ENCODE peak calls at places on chromosomes 2 and 18, in four cellular contexts. O is heart left ventricle, G is aorta, Y is Panc1. P is an unnamed sample. For H3K4me1, the result is how much of the 10 kb centered on the place peaks cover.

GRCh38 chr18:36442717-36443116 is 145.2 kb downstream of the FHOD3 start:
- ATAC-seq in O (no peak), G (no peak), Y (no peak), P (no peak)

GRCh38 chr2:175461839-175462238 is 280.3 kb upstream of the ATP5MC3 start:
- ATAC-seq in O (no peak), G (no peak), Y (no peak), P (no peak)

GRCh38 chr2:118013221-118013723 is 598 bp downstream of the CCDC93 start:
- ATAC-seq in O (peak), G (peak), Y (peak), P (peak)

GRCh38 chr2:179344280-179344961 is 79.8 kb upstream of the SESTD1 start:
- ATAC-seq in O (peak), G (peak), Y (no peak), P (peak)

GRCh38 chr2:28594029-28594368 is 98.1 kb downstream of the PLB1 start:
- ATAC-seq in O (no peak), G (no peak), Y (peak), P (no peak)

GRCh38 chr2:82215212-82215611 is 1910.7 kb upstream of the LRRTM1 start:
- ATAC-seq in O (no peak), G (no peak), Y (no peak), P (no peak)

GRCh38 chr2:65458999-65459398 is 26.6 kb upstream of the SPRED2 start:
- ATAC-seq in O (no peak), G (no peak), Y (no peak), P (no peak)

GRCh38 chr18:32930695-32931301 is 158.0 kb upstream of the KLHL14 start:
- ATAC-seq in O (no peak), G (no peak), Y (no peak), P (no peak)

GRCh38 chr2:68909793-68910674 is 38.8 kb upstream of the BMP10 start:
- ATAC-seq in O (peak), G (peak), Y (peak), P (no peak)

GRCh38 chr2:95203911-95204310 is 3.4 kb upstream of the ZNF892 start:
- ATAC-seq in O (no peak), G (no peak), Y (no peak), P (no peak)

GRCh38 chr2:101125374-101125773 is 25.8 kb downstream of the TBC1D8 start:
- ATAC-seq in O (no peak), G (no peak), Y (peak), P (no peak)

GRCh38 chr18:26553943-26554342 is 5.6 kb upstream of the KCTD1 start:
- ATAC-seq in O (no peak), G (no peak), Y (no peak), P (no peak)

GRCh38 chr2:20129320-20130274 is 78.2 kb upstream of the LAPTM4A start:
- ATAC-seq in O (no peak), G (no peak), Y (peak), P (no peak)

GRCh38 chr2:226387499-226387942 is 412.1 kb downstream of the IRS1 start:
- ATAC-seq in O (no peak), G (no peak), Y (no peak), P (no peak)

GRCh38 chr2:192546566-192546965 is 351.8 kb upstream of the TMEFF2 start:
- ATAC-seq in O (no peak), G (no peak), Y (no peak), P (no peak)

GRCh38 chr18:65073060-65073550 is 677.7 kb upstream of the CDH7 start:
- ATAC-seq in O (no peak), G (no peak), Y (no peak), P (no peak)

GRCh38 chr18:11432360-11432811 is 177.0 kb upstream of the SLC35G4 start:
- ATAC-seq in O (no peak), G (no peak), Y (no peak), P (no peak)

GRCh38 chr2:180983468-180984388 is 3.3 kb downstream of the UBE2E3 start:
- ATAC-seq in O (peak), G (no peak), Y (no peak), P (no peak)

GRCh38 chr2:48227617-48228344 is 302.2 kb upstream of the STON1 start:
- ATAC-seq in O (peak), G (no peak), Y (no peak), P (no peak)

GRCh38 chr2:19796036-19796703 is 105.6 kb downstream of the TTC32 start:
- ATAC-seq in O (no peak), G (no peak), Y (no peak), P (no peak)

GRCh38 chr18:67007999-67008398 is 404.1 kb upstream of the CDH19 start:
- ATAC-seq in O (no peak), G (no peak), Y (no peak), P (no peak)

GRCh38 chr2:204825054-204825453 is 279.8 kb downstream of the PARD3B start:
- ATAC-seq in O (no peak), G (no peak), Y (no peak), P (no peak)

GRCh38 chr18:76592981-76593381 is 97.9 kb upstream of the ZNF516 start:
- ATAC-seq in O (no peak), G (no peak), Y (peak), P (no peak)

GRCh38 chr2:118490323-118490722 is 357.1 kb downstream of the EN1 start:
- ATAC-seq in O (no peak), G (no peak), Y (no peak), P (no peak)

GRCh38 chr2:215277942-215278341 is 33.9 kb upstream of the ATIC start:
- ATAC-seq in O (no peak), G (no peak), Y (no peak), P (no peak)

GRCh38 chr18:22939649-22940048 is 6.5 kb downstream of the RBBP8 start:
- ATAC-seq in O (no peak), G (no peak), Y (no peak), P (no peak)

GRCh38 chr18:76386886-76387285 is 108.2 kb downstream of the ZNF516 start:
- ATAC-seq in O (no peak), G (no peak), Y (no peak), P (no peak)

GRCh38 chr2:43841949-43842865 is 3.4 kb downstream of the ABCG8 start:
- ATAC-seq in O (no peak), G (no peak), Y (no peak), P (no peak)

GRCh38 chr2:8906208-8906607 is 68.8 kb upstream of the KIDINS220 start:
- ATAC-seq in O (no peak), G (no peak), Y (no peak), P (no peak)

GRCh38 chr2:127343277-127343676 is 44.5 kb downstream of the MAP3K2 start:
- ATAC-seq in O (no peak), G (no peak), Y (no peak), P (no peak)

GRCh38 chr18:36771246-36771645 is 57.6 kb downstream of the TPGS2 start:
- ATAC-seq in O (no peak), G (no peak), Y (no peak), P (no peak)

GRCh38 chr2:38997784-38998183 is 108.1 kb downstream of the ARHGEF33 start:
- ATAC-seq in O (no peak), G (no peak), Y (no peak), P (peak)

GRCh38 chr2:189683348-189683747 is 8.9 kb downstream of the ANKAR start:
- ATAC-seq in O (no peak), G (no peak), Y (no peak), P (no peak)

GRCh38 chr2:946073-947005 is 4.3 kb upstream of the SNTG2 start:
- ATAC-seq in O (no peak), G (no peak), Y (no peak), P (no peak)

GRCh38 chr2:43152711-43153627 is 73.4 kb downstream of the ZFP36L2 start:
- ATAC-seq in O (peak), G (no peak), Y (no peak), P (no peak)

GRCh38 chr18:74540689-74541421 is 6.6 kb downstream of the CNDP1 start:
- ATAC-seq in O (no peak), G (no peak), Y (peak), P (no peak)

GRCh38 chr18:9775172-9775571 is 67.1 kb downstream of the RAB31 start:
- ATAC-seq in O (peak), G (no peak), Y (no peak), P (peak)

GRCh38 chr18:68489018-68489792 is 225.7 kb downstream of the TMX3 start:
- ATAC-seq in O (no peak), G (no peak), Y (no peak), P (no peak)

GRCh38 chr2:10412380-10412779 is 35.7 kb downstream of the ODC1 start:
- ATAC-seq in O (no peak), G (no peak), Y (peak), P (no peak)

GRCh38 chr2:217382794-217383193 is 522.9 kb upstream of the TNP1 start:
- ATAC-seq in O (peak), G (no peak), Y (no peak), P (no peak)

GRCh38 chr2:161159829-161160225 is 401 bp upstream of the TANK start:
- ATAC-seq in O (no peak), G (no peak), Y (peak), P (no peak)

GRCh38 chr2:161161074-161161577 is 898 bp downstream of the TANK start:
- ATAC-seq in O (no peak), G (peak), Y (peak), P (no peak)

GRCh38 chr2:161158882-161159281 is 1.3 kb upstream of the TANK start:
- ATAC-seq in O (no peak), G (no peak), Y (no peak), P (no peak)

GRCh38 chr2:161163438-161163837 is 3.2 kb downstream of the TANK start:
- ATAC-seq in O (no peak), G (no peak), Y (no peak), P (no peak)

GRCh38 chr2:161160226-161161073 is at the start of gene TANK:
- ATAC-seq in O (peak), G (peak), Y (peak), P (peak)
- H3K4me3 ChIP-seq in O (peak), G (peak), Y (peak), P (peak)

GRCh38 chr2:121999273-121999672 is 243.8 kb downstream of the TSN start:
- ATAC-seq in O (peak), G (no peak), Y (peak), P (no peak)
- H3K4me1 ChIP-seq in O (under half), G (under half), Y (under half), P (under half)

DNA sequence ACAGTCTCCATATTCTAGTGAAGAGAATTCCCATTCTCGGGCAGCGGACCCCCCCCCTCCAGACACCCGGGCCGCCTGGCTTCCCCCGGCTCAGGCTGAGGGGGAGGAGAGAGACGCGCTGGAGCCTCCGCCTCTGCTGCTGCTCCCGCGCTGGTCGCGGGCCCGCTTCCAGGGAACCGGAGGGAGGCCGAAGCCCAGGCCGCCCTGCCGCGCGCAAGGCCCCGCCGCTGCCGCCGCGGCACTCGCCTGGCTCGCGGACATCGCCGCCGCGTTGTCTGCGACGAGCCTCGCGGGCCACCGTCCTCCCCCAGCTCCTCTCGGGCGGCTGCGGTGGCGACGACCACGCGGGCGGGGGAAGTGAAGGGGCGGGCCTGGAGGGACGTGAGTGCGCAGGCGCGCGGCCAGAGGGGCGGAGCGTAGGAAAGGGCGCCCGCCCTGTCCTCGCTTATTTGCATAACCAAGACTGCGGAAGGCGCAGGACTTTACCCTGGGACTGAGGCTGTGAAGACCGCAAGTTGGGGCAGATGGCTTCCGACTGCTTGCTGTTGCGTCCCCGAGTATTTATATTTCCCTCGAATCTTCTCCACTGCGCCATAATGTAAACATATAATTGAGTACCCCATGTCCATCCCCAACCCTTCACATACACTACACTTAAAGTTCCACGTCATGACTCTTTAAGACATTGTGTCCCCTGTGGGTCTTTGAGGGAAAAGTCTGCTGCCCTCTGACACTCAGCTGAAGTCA is at the start of gene ARL5A:
- ATAC-seq in O (peak), G (peak), Y (peak), P (peak)
- H3K4me3 ChIP-seq in O (peak), G (peak), Y (peak), P (peak)

DNA sequence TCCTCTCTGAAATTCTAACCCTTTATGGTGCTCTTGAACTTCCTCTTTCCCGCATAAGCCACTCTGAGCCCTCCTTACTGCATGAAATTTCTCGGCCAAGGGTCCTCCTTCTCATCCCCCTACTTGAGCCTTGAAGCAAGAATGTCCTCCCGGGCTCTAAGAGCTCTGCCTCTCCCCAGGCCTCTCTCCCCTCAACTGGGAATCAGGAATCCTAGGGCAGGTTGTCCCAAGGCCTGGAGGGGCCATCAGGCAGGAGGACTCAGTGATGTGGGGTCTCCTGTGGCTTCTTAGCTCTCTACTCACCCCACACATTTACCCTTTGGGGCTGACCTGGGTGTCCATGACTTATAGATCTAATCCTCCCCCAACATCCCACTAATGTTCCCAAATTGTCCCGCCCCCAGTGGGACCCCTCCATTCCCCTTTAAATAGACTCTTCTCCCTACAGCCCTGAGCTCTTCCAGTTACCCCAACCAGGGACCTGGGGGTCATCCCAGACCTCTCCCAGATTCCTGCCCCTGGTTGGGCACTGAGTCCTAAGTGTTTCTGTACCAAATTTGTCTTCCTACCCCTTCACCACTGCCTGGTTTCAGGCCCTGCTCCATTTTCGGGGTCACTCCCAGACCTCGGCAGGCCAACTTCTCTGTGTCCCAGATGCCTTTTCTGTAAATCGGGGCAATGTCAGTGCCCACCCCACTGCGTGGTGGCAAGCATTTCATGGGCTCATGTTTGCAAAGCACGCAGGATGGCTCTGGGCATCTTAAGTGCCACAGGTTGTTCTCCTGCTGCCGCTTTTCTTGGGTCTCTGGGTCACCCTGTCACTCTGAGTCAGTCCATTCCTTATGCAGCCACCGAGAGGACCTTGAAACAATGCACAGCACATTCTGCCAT is 171.2 kb downstream of the ASB1 start:
- ATAC-seq in O (no peak), G (no peak), Y (no peak), P (no peak)
- H3K4me1 ChIP-seq in O (under half), G (under half), Y (under half), P (under half)

DNA sequence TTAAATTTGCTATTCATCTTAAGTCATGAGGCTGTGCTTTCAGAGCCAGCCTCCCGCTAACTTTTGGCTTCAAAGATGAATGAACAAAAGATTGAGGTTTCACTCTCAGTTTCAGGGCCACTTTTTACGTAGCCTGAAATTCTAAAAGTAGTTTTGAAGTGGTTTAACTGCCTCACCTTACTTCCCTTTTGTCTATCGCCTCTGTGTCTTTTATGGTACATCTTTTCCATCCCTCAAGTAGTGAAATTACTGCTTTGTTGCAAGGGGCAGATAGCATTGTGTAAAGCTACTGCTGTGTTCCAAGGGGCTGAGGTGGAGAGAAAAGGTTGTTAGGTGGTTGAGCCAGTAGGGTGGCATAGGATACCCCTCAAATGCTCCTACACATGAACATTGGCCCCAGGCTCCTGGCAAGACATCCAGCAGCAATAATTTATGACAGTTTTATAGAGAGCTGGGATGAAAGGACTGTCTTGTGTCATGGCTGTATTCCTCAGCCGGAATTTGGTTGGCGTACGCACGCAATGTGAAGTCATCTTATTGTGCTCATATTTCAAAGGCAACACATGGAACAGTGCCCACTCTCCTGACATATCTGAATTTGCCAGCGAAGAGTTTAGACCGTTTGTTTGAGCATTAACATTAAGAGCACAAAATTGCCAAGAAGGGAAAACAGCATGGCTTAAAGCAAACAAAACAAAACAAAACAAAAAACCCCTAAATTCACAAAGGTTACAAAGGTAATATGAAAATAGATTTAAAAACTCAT is 32.2 kb downstream of the QPCT start:
- ATAC-seq in O (peak), G (peak), Y (no peak), P (peak)
- H3K4me3 ChIP-seq in O (no peak), G (no peak), Y (no peak), P (no peak)